ENCODE peak calls at places on chromosomes 13 and 19, in ten cellular contexts. V is naive B cell; D is RWPE1; F is effector memory CD4-positive, alpha-beta T cell; S is foreskin melanocyte; R is IMR-90; K is lung microvascular endothelial cell; P is fibroblast of the conjunctiva; U is ACHN; M is HEK293T. I is an unnamed sample.

GRCh38 chr19:3959766-3960131 is 11.2 kb downstream of the DAPK3 start:
- DNase-seq in U (no peak), V (no peak), K (no peak), D (no peak), P (no peak), M (no peak), S (no peak), F (no peak), R (no peak), I (no peak)

GRCh38 chr13:111468037-111468959 is 147.9 kb downstream of the TEX29 start:
- DNase-seq in F (no peak), D (no peak), V (no peak), K (no peak), M (no peak), U (no peak), S (no peak), P (no peak), R (no peak), I (no peak)

GRCh38 chr13:64985075-64985474 is 2245.1 kb downstream of the PCDH9 start:
- DNase-seq in M (no peak), D (no peak), V (no peak), F (no peak), R (no peak), P (no peak), U (no peak), K (no peak), S (no peak), I (no peak)

GRCh38 chr19:50203281-50204080 is at the start of gene MYH14:
- DNase-seq in U (no peak), M (peak), R (no peak), P (no peak), S (peak), F (no peak), D (peak), V (no peak), K (peak), I (no peak)

GRCh38 chr13:43792456-43792855 is 5.7 kb upstream of the ENOX1 start:
- DNase-seq in K (no peak), S (no peak), R (no peak), P (no peak), U (no peak), M (no peak), D (no peak), F (no peak), V (no peak), I (no peak)

GRCh38 chr13:26497991-26498423 is 59.5 kb upstream of the WASF3 start:
- DNase-seq in M (no peak), U (no peak), K (no peak), P (peak), S (no peak), V (no peak), F (no peak), D (peak), R (peak), I (no peak)

GRCh38 chr13:28337196-28338045 is 157.5 kb downstream of the FLT1 start:
- DNase-seq in S (peak), D (peak), K (peak), V (no peak), M (no peak), U (no peak), F (no peak), P (no peak), R (peak), I (no peak)

GRCh38 chr13:51044023-51044665 is 66.9 kb downstream of the C13orf42 start:
- DNase-seq in U (no peak), S (no peak), P (no peak), K (no peak), R (no peak), V (no peak), M (no peak), D (no peak), F (no peak), I (no peak)

GRCh38 chr13:27171244-27171829 is at the start of gene USP12:
- DNase-seq in K (peak), D (no peak), R (peak), M (peak), F (no peak), V (peak), U (peak), P (no peak), S (no peak), I (no peak)

GRCh38 chr19:48745208-48745995 is 1.3 kb downstream of the IZUMO1 start:
- DNase-seq in F (no peak), K (peak), S (peak), U (peak), D (peak), R (peak), P (no peak), M (peak), V (peak), I (no peak)

GRCh38 chr13:32548837-32549236 is 10.2 kb upstream of the N4BP2L2 start:
- DNase-seq in F (no peak), P (no peak), V (no peak), K (peak), R (peak), M (no peak), U (no peak), S (no peak), D (no peak), I (no peak)

GRCh38 chr19:54432144-54432738 is 16.8 kb upstream of the LENG8 start:
- DNase-seq in U (no peak), P (no peak), D (peak), S (no peak), R (no peak), F (no peak), M (no peak), V (no peak), K (no peak), I (no peak)

GRCh38 chr13:27354379-27354778 is 70.0 kb upstream of the GTF3A start:
- DNase-seq in P (no peak), R (peak), U (no peak), F (no peak), M (no peak), V (no peak), D (no peak), S (peak), K (peak), I (no peak)

GRCh38 chr19:49691243-49692101 is 556 bp downstream of the CPT1C start:
- DNase-seq in U (no peak), R (peak), S (peak), P (peak), K (peak), M (no peak), D (no peak), V (no peak), F (no peak), I (no peak)

GRCh38 chr13:92158335-92158734 is 759.9 kb downstream of the GPC5 start:
- DNase-seq in S (no peak), U (peak), F (no peak), V (no peak), D (no peak), R (peak), M (no peak), K (no peak), P (peak), I (peak)

GRCh38 chr13:59304596-59304995 is 859.1 kb downstream of the DIAPH3 start:
- DNase-seq in P (no peak), S (no peak), U (no peak), D (no peak), M (no peak), V (no peak), K (no peak), R (no peak), F (no peak), I (no peak)

I was measured in GF-D8.